ENCODE peak calls at places on chromosome 19, in nine cellular contexts. Q is transverse colon, C is left ventricle myocardium inferior, W is cardiac muscle cell, T is heart right ventricle, X is fibroblast of pulmonary artery, K is pancreas, O is lower lobe of right lung, A is osteocyte. B is an unnamed sample.

GRCh38 chr19:48390188-48391099 is 907 bp downstream of the KDELR1 start:
- DNase-seq in Q (peak; percentile 75), C (peak; percentile 64), W (peak; percentile 77), T (peak; percentile 57), X (peak; percentile 58), K (peak; percentile 59), O (peak; percentile 77), A (peak; percentile 92), B (no peak)

GRCh38 chr19:8304841-8305621 is 3.1 kb downstream of the CD320 start:
- DNase-seq in Q (peak; percentile 19), C (no peak), W (no peak), T (peak; percentile 4), X (no peak), K (peak; percentile 18), O (peak; percentile 47), A (peak; percentile 84), B (no peak)

GRCh38 chr19:18729933-18730530 is 46.6 kb downstream of the CRTC1 start:
- DNase-seq in Q (no peak), C (no peak), W (no peak), T (no peak), X (no peak), K (no peak), O (no peak), A (no peak), B (no peak)

GRCh38 chr19:7521551-7522071 is 813 bp upstream of the MCOLN1 start:
- DNase-seq in Q (no peak), C (no peak), W (no peak), T (no peak), X (no peak), K (no peak), O (no peak), A (no peak), B (no peak)

GRCh38 chr19:9793051-9793591 is 24.6 kb upstream of the ZNF846 start:
- DNase-seq in Q (peak; percentile 66), C (peak; percentile 61), W (no peak), T (peak; percentile 55), X (peak; percentile 61), K (no peak), O (peak; percentile 78), A (no peak), B (peak; percentile 56)

GRCh38 chr19:41548954-41549688 is 26.8 kb upstream of the CEACAM21 start:
- DNase-seq in Q (peak; percentile 71), C (no peak), W (no peak), T (peak; percentile 35), X (no peak), K (no peak), O (no peak), A (no peak), B (no peak)

GRCh38 chr19:35559281-35559659 is 4.2 kb downstream of the ATP4A start:
- DNase-seq in Q (no peak), C (no peak), W (no peak), T (no peak), X (no peak), K (no peak), O (no peak), A (no peak), B (no peak)

GRCh38 chr19:58024661-58025060 is 9.2 kb upstream of the ZSCAN1 start:
- DNase-seq in Q (no peak), C (no peak), W (no peak), T (no peak), X (no peak), K (no peak), O (no peak), A (no peak), B (no peak)

DNA sequence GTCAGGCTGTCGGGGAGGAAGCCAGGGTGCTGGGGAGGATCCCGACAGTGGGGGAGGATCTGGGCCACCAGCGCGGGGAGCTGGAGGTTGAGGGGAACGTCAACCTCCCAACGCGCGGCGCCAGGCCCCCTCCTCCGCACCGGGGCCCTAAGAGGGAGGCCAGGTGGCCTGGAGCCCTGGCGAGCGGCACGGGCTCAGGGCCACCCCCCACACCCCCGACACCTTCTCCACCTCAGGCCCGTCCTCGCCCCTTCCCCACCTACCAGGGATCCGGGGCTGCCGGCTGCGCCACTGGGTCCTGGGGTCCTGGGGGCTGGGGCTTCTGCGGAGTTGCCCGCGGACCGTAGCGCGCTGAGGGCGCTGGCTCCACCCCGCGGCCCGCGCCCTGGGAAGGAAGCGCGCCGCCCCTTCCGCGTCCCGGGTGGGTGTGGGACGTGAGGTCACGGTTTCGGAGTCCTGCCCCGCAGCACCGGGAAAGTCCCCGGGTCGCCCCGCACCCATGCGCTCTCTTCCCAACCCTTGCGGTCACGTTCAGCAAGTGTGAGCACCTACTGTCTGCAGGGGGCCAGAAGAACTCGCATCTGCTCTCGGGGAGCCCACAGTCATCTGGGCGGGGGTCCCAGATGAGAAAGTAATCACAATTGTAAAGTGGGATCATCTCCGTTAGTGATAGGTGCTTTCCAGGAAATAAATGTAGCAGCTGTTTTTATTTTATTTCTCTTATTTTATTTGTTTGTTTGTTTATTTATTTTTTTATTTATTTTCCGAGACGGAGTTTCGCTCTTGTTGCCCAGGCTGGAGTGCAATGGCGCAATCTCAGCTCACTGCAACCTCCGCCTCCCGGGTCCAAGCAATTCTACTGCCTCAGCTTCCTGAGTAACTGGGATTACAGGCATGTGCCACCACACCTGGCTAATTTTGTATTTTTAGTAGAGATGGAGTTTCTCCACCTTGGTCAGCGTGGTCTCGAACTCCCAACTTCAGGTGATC is at the start of gene TICAM1:
- DNase-seq in Q (peak; percentile 90), C (peak; percentile 83), W (peak; percentile 32), T (peak; percentile 77), X (peak; percentile 64), K (peak; percentile 77), O (peak; percentile 87), A (no peak), B (peak; percentile 67)
- TF ChIP-seq CTCF in Q (no peak), C (peak; percentile 24), W (no peak), T (peak; percentile 6), X (no peak), K (no peak), O (peak; percentile 8), A (no peak), B (no peak)

DNA sequence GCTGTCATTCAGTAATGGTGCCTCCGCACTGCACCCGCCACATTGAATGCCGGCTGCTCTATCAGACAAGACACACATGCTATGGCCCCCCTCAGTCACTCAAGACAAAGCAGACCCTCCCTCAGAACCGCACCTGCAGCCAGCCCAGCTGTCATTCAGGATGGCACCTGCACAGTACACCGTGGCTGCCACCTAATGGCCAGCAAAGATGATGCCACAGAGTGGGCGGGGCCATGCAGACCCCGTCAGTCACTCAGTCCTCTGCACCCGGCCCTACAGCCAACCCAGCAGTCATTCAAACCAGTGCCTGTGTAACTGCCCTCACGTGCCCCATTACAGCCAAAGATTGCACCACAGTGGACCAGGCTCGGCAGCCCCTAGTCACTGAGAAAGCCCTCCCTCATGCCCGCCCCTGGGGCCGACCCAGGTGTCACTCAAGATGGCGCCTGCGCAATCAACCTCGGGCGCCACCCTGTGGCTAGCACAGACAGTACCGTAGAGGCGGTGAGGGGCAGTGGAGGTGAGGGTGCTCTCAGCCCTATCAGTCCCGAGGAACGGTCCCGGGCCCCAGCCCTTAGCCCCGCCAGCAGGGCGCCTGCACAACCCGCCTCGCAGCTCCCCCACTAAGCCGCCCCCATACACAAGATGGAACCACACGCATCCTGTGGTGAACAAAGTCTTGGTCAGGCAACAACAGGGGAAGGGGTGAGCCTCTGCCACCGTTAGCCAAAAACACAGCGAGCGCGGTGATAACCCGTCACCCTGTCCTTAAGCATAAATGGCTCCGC is 2.4 kb downstream of the PEG3 start:
- DNase-seq in Q (peak; percentile 23), C (peak; percentile 66), W (no peak), T (peak; percentile 69), X (peak; percentile 32), K (peak; percentile 81), O (peak; percentile 60), A (no peak), B (peak; percentile 52)
- TF ChIP-seq CTCF in Q (peak; percentile 26), C (peak; percentile 61), W (peak; percentile 38), T (peak; percentile 42), X (no peak), K (peak; percentile 18), O (peak; percentile 35), A (no peak), B (no peak)

GRCh38 chr19:4689403-4689802 is 19.3 kb upstream of the MYDGF start:
- DNase-seq in Q (no peak), C (no peak), W (no peak), T (no peak), X (no peak), K (no peak), O (no peak), A (no peak), B (no peak)

GRCh38 chr19:4688587-4688986 is 18.4 kb upstream of the MYDGF start:
- DNase-seq in Q (no peak), C (no peak), W (no peak), T (no peak), X (no peak), K (no peak), O (no peak), A (no peak), B (no peak)

GRCh38 chr19:4692275-4693077 is 22.3 kb upstream of the MYDGF start:
- DNase-seq in Q (no peak), C (no peak), W (no peak), T (no peak), X (no peak), K (no peak), O (no peak), A (no peak), B (no peak)

GRCh38 chr19:4691383-4691782 is 21.2 kb upstream of the MYDGF start:
- DNase-seq in Q (peak; percentile 38), C (peak; percentile 50), W (no peak), T (no peak), X (no peak), K (no peak), O (peak; percentile 84), A (no peak), B (no peak)

DNA sequence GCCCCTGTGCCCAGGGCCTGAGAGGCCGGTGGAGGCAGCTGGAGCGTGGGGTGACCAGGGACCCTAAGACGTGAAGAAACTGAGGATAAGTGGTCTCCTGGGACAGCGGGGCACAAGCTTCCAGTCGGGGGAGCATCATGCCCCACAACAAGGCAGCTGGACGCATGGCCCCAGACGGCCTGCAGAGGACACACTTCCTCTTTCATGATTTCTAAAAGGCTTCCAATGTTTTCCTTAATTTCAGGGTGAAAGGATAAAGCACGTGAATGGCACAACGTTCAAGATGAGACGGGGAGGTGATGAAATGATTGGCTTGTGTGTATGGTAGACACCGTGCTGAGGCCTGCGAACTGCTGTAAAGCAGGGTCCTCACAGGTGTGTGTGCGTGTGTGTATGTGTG is 20.2 kb upstream of the MYDGF start:
- DNase-seq in Q (no peak), C (no peak), W (no peak), T (no peak), X (no peak), K (no peak), O (no peak), A (no peak), B (no peak)
- TF ChIP-seq CTCF in Q (no peak), C (no peak), W (no peak), T (no peak), X (no peak), K (no peak), O (no peak), A (no peak), B (no peak)

GRCh38 chr19:2312819-2313501 is 5.0 kb upstream of the LINGO3 start:
- DNase-seq in Q (no peak), C (no peak), W (no peak), T (no peak), X (no peak), K (no peak), O (no peak), A (no peak), B (no peak)

GRCh38 chr19:2317756-2318155 is 9.8 kb upstream of the LINGO3 start:
- DNase-seq in Q (no peak), C (no peak), W (no peak), T (no peak), X (no peak), K (no peak), O (no peak), A (no peak), B (no peak)

GRCh38 chr19:2315121-2315817 is 7.3 kb upstream of the LINGO3 start:
- DNase-seq in Q (no peak), C (no peak), W (no peak), T (no peak), X (no peak), K (no peak), O (no peak), A (no peak), B (no peak)

GRCh38 chr19:2317300-2317699 is 9.3 kb upstream of the LINGO3 start:
- DNase-seq in Q (no peak), C (no peak), W (no peak), T (no peak), X (no peak), K (no peak), O (no peak), A (no peak), B (no peak)

DNA sequence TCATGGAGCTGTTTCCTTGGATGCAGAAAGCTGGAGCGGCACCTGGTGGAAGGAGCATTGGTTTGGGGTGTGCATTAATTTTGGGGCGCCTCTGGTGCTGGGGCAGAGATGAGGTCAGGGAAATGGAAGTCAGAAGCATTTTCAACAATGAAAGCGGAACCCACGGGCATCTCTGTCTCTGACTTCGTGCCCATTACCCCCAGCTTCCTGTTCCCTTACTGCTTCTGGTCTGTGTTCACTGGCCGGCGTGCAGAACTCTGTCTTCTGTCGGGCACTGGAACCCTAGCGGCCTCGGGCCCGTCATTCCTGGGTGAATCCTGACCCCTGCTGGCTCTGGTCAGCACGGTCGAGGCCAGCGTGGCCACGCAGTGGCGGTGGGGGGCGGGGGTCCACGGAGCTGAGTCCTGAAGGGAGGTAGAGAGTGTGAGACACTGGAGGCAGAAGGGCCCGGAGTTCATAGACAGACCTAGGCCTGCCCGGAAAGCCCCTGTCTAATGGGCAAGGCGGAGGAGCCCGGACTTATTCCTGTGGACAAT is 7.9 kb upstream of the LINGO3 start:
- DNase-seq in Q (peak; percentile 71), C (peak; percentile 61), W (peak; percentile 80), T (peak; percentile 71), X (peak; percentile 72), K (peak; percentile 60), O (peak; percentile 88), A (peak; percentile 90), B (no peak)
- TF ChIP-seq CTCF in Q (peak; percentile 44), C (peak; percentile 74), W (peak; percentile 73), T (peak; percentile 66), X (peak; percentile 64), K (peak; percentile 22), O (peak; percentile 68), A (peak; percentile 77), B (no peak)

B was measured in omental fat pad.